ENCODE peak calls at places on chromosomes 11 and 22, in eight cellular contexts. One of them, this sample, is unnamed.

GRCh38 chr11:19039409-19039808 is 21.1 kb downstream of the MRGPRX2 start:
- DNase-seq in activated CD4-positive, alpha-beta T cell treated with anti-CD3 and anti-CD28 coated beads, Interleukin-2, amount 50 U/mL, for 1 hour: no peak
- DNase-seq in NCI-H226: no peak
- DNase-seq in neural crest cell: no peak
- DNase-seq in NCI-H345: no peak
- DNase-seq in heart left ventricle: no peak
- DNase-seq in heart right ventricle: no peak
- DNase-seq in NAMALWA: no peak
- DNase-seq in this sample: no peak

GRCh38 chr22:23526588-23527315 is 53.3 kb downstream of the IGLL1 start:
- DNase-seq in activated CD4-positive, alpha-beta T cell treated with anti-CD3 and anti-CD28 coated beads, Interleukin-2, amount 50 U/mL, for 1 hour: no peak
- DNase-seq in NCI-H226: no peak
- DNase-seq in neural crest cell: no peak
- DNase-seq in NCI-H345: no peak
- DNase-seq in heart left ventricle: no peak
- DNase-seq in heart right ventricle: no peak
- DNase-seq in NAMALWA: no peak
- DNase-seq in this sample: no peak

GRCh38 chr11:47317078-47317828 is 35.2 kb downstream of the MYBPC3 start:
- DNase-seq in activated CD4-positive, alpha-beta T cell treated with anti-CD3 and anti-CD28 coated beads, Interleukin-2, amount 50 U/mL, for 1 hour: no peak
- DNase-seq in NCI-H226: no peak
- DNase-seq in neural crest cell: no peak
- DNase-seq in NCI-H345: no peak
- DNase-seq in heart left ventricle: no peak
- DNase-seq in heart right ventricle: no peak
- DNase-seq in NAMALWA: no peak
- DNase-seq in this sample: no peak

GRCh38 chr11:120950880-120951279 is 73.0 kb upstream of the TBCEL start:
- DNase-seq in activated CD4-positive, alpha-beta T cell treated with anti-CD3 and anti-CD28 coated beads, Interleukin-2, amount 50 U/mL, for 1 hour: no peak
- DNase-seq in NCI-H226: no peak
- DNase-seq in neural crest cell: no peak
- DNase-seq in NCI-H345: no peak
- DNase-seq in heart left ventricle: no peak
- DNase-seq in heart right ventricle: no peak
- DNase-seq in NAMALWA: no peak
- DNase-seq in this sample: no peak

GRCh38 chr11:2795491-2795991 is 90.0 kb downstream of the CDKN1C start:
- DNase-seq in activated CD4-positive, alpha-beta T cell treated with anti-CD3 and anti-CD28 coated beads, Interleukin-2, amount 50 U/mL, for 1 hour: no peak
- DNase-seq in NCI-H226: no peak
- DNase-seq in neural crest cell: no peak
- DNase-seq in NCI-H345: no peak
- DNase-seq in heart left ventricle: peak
- DNase-seq in heart right ventricle: no peak
- DNase-seq in NAMALWA: no peak
- DNase-seq in this sample: peak

GRCh38 chr11:119093951-119094815 is 7.5 kb downstream of the DPAGT1 start:
- DNase-seq in activated CD4-positive, alpha-beta T cell treated with anti-CD3 and anti-CD28 coated beads, Interleukin-2, amount 50 U/mL, for 1 hour: peak
- DNase-seq in NCI-H226: no peak
- DNase-seq in neural crest cell: no peak
- DNase-seq in NCI-H345: no peak
- DNase-seq in heart left ventricle: no peak
- DNase-seq in heart right ventricle: no peak
- DNase-seq in NAMALWA: peak
- DNase-seq in this sample: peak

GRCh38 chr11:126432065-126432461 is 76.6 kb downstream of the ST3GAL4 start:
- DNase-seq in activated CD4-positive, alpha-beta T cell treated with anti-CD3 and anti-CD28 coated beads, Interleukin-2, amount 50 U/mL, for 1 hour: no peak
- DNase-seq in NCI-H226: no peak
- DNase-seq in neural crest cell: no peak
- DNase-seq in NCI-H345: no peak
- DNase-seq in heart left ventricle: no peak
- DNase-seq in heart right ventricle: no peak
- DNase-seq in NAMALWA: no peak
- DNase-seq in this sample: no peak

GRCh38 chr22:29359469-29359868 is 28.9 kb downstream of the AP1B1 start:
- DNase-seq in activated CD4-positive, alpha-beta T cell treated with anti-CD3 and anti-CD28 coated beads, Interleukin-2, amount 50 U/mL, for 1 hour: no peak
- DNase-seq in NCI-H226: no peak
- DNase-seq in neural crest cell: peak
- DNase-seq in NCI-H345: no peak
- DNase-seq in heart left ventricle: peak
- DNase-seq in heart right ventricle: peak
- DNase-seq in NAMALWA: peak
- DNase-seq in this sample: peak

GRCh38 chr11:131638889-131639288 is 268.5 kb downstream of the NTM start:
- DNase-seq in activated CD4-positive, alpha-beta T cell treated with anti-CD3 and anti-CD28 coated beads, Interleukin-2, amount 50 U/mL, for 1 hour: no peak
- DNase-seq in NCI-H226: no peak
- DNase-seq in neural crest cell: no peak
- DNase-seq in NCI-H345: no peak
- DNase-seq in heart left ventricle: no peak
- DNase-seq in heart right ventricle: no peak
- DNase-seq in NAMALWA: no peak
- DNase-seq in this sample: no peak

GRCh38 chr22:31155425-31155824 is 4.6 kb upstream of the RNF185 start:
- DNase-seq in activated CD4-positive, alpha-beta T cell treated with anti-CD3 and anti-CD28 coated beads, Interleukin-2, amount 50 U/mL, for 1 hour: no peak
- DNase-seq in NCI-H226: no peak
- DNase-seq in neural crest cell: no peak
- DNase-seq in NCI-H345: no peak
- DNase-seq in heart left ventricle: no peak
- DNase-seq in heart right ventricle: no peak
- DNase-seq in NAMALWA: no peak
- DNase-seq in this sample: no peak

GRCh38 chr11:44877908-44878459 is 72.7 kb downstream of the TP53I11 start:
- DNase-seq in activated CD4-positive, alpha-beta T cell treated with anti-CD3 and anti-CD28 coated beads, Interleukin-2, amount 50 U/mL, for 1 hour: no peak
- DNase-seq in NCI-H226: no peak
- DNase-seq in neural crest cell: no peak
- DNase-seq in NCI-H345: peak
- DNase-seq in heart left ventricle: no peak
- DNase-seq in heart right ventricle: no peak
- DNase-seq in NAMALWA: no peak
- DNase-seq in this sample: no peak

GRCh38 chr11:11311169-11311568 is 41.9 kb downstream of the CSNK2A3 start:
- DNase-seq in activated CD4-positive, alpha-beta T cell treated with anti-CD3 and anti-CD28 coated beads, Interleukin-2, amount 50 U/mL, for 1 hour: no peak
- DNase-seq in NCI-H226: no peak
- DNase-seq in neural crest cell: no peak
- DNase-seq in NCI-H345: no peak
- DNase-seq in heart left ventricle: no peak
- DNase-seq in heart right ventricle: no peak
- DNase-seq in NAMALWA: peak
- DNase-seq in this sample: no peak

GRCh38 chr22:17981497-17981896 is 42.9 kb downstream of the MICAL3 start:
- DNase-seq in activated CD4-positive, alpha-beta T cell treated with anti-CD3 and anti-CD28 coated beads, Interleukin-2, amount 50 U/mL, for 1 hour: no peak
- DNase-seq in NCI-H226: no peak
- DNase-seq in neural crest cell: no peak
- DNase-seq in NCI-H345: no peak
- DNase-seq in heart left ventricle: no peak
- DNase-seq in heart right ventricle: no peak
- DNase-seq in NAMALWA: no peak
- DNase-seq in this sample: no peak

GRCh38 chr22:46107089-46107664 is 43.1 kb upstream of the PPARA start:
- DNase-seq in activated CD4-positive, alpha-beta T cell treated with anti-CD3 and anti-CD28 coated beads, Interleukin-2, amount 50 U/mL, for 1 hour: no peak
- DNase-seq in NCI-H226: no peak
- DNase-seq in neural crest cell: no peak
- DNase-seq in NCI-H345: peak
- DNase-seq in heart left ventricle: peak
- DNase-seq in heart right ventricle: no peak
- DNase-seq in NAMALWA: no peak
- DNase-seq in this sample: peak

GRCh38 chr11:23539556-23539955 is 679.3 kb upstream of the CCDC179 start:
- DNase-seq in activated CD4-positive, alpha-beta T cell treated with anti-CD3 and anti-CD28 coated beads, Interleukin-2, amount 50 U/mL, for 1 hour: no peak
- DNase-seq in NCI-H226: no peak
- DNase-seq in neural crest cell: no peak
- DNase-seq in NCI-H345: no peak
- DNase-seq in heart left ventricle: no peak
- DNase-seq in heart right ventricle: no peak
- DNase-seq in NAMALWA: no peak
- DNase-seq in this sample: no peak

GRCh38 chr11:79434263-79434662 is 6.6 kb downstream of the TENM4 start:
- DNase-seq in activated CD4-positive, alpha-beta T cell treated with anti-CD3 and anti-CD28 coated beads, Interleukin-2, amount 50 U/mL, for 1 hour: no peak
- DNase-seq in NCI-H226: no peak
- DNase-seq in neural crest cell: no peak
- DNase-seq in NCI-H345: no peak
- DNase-seq in heart left ventricle: no peak
- DNase-seq in heart right ventricle: no peak
- DNase-seq in NAMALWA: no peak
- DNase-seq in this sample: no peak

GRCh38 chr11:69320756-69321741 is 27.1 kb downstream of the MYEOV start:
- DNase-seq in activated CD4-positive, alpha-beta T cell treated with anti-CD3 and anti-CD28 coated beads, Interleukin-2, amount 50 U/mL, for 1 hour: no peak
- DNase-seq in NCI-H226: no peak
- DNase-seq in neural crest cell: no peak
- DNase-seq in NCI-H345: no peak
- DNase-seq in heart left ventricle: no peak
- DNase-seq in heart right ventricle: no peak
- DNase-seq in NAMALWA: no peak
- DNase-seq in this sample: no peak

GRCh38 chr11:126830216-126830615 is 170.4 kb downstream of the KIRREL3 start:
- DNase-seq in activated CD4-positive, alpha-beta T cell treated with anti-CD3 and anti-CD28 coated beads, Interleukin-2, amount 50 U/mL, for 1 hour: no peak
- DNase-seq in NCI-H226: no peak
- DNase-seq in neural crest cell: no peak
- DNase-seq in NCI-H345: no peak
- DNase-seq in heart left ventricle: no peak
- DNase-seq in heart right ventricle: no peak
- DNase-seq in NAMALWA: no peak
- DNase-seq in this sample: no peak

GRCh38 chr22:41517172-41518047 is 26.9 kb downstream of the POLR3H start:
- DNase-seq in activated CD4-positive, alpha-beta T cell treated with anti-CD3 and anti-CD28 coated beads, Interleukin-2, amount 50 U/mL, for 1 hour: peak
- DNase-seq in NCI-H226: peak
- DNase-seq in neural crest cell: peak
- DNase-seq in NCI-H345: peak
- DNase-seq in heart left ventricle: peak
- DNase-seq in heart right ventricle: peak
- DNase-seq in NAMALWA: no peak
- DNase-seq in this sample: peak

GRCh38 chr11:132561937-132562336 is 970.4 kb downstream of the OPCML start:
- DNase-seq in activated CD4-positive, alpha-beta T cell treated with anti-CD3 and anti-CD28 coated beads, Interleukin-2, amount 50 U/mL, for 1 hour: no peak
- DNase-seq in NCI-H226: no peak
- DNase-seq in neural crest cell: no peak
- DNase-seq in NCI-H345: no peak
- DNase-seq in heart left ventricle: no peak
- DNase-seq in heart right ventricle: no peak
- DNase-seq in NAMALWA: no peak
- DNase-seq in this sample: no peak

GRCh38 chr11:6238902-6239301 is at the start of gene CNGA4:
- DNase-seq in activated CD4-positive, alpha-beta T cell treated with anti-CD3 and anti-CD28 coated beads, Interleukin-2, amount 50 U/mL, for 1 hour: no peak
- DNase-seq in NCI-H226: no peak
- DNase-seq in neural crest cell: no peak
- DNase-seq in NCI-H345: peak
- DNase-seq in heart left ventricle: no peak
- DNase-seq in heart right ventricle: no peak
- DNase-seq in NAMALWA: no peak
- DNase-seq in this sample: no peak

GRCh38 chr11:91790346-91790745 is 434.3 kb upstream of the FAT3 start:
- DNase-seq in activated CD4-positive, alpha-beta T cell treated with anti-CD3 and anti-CD28 coated beads, Interleukin-2, amount 50 U/mL, for 1 hour: no peak
- DNase-seq in NCI-H226: no peak
- DNase-seq in neural crest cell: no peak
- DNase-seq in NCI-H345: no peak
- DNase-seq in heart left ventricle: no peak
- DNase-seq in heart right ventricle: no peak
- DNase-seq in NAMALWA: no peak
- DNase-seq in this sample: no peak

GRCh38 chr11:94749367-94749766 is 18.8 kb upstream of the AMOTL1 start:
- DNase-seq in activated CD4-positive, alpha-beta T cell treated with anti-CD3 and anti-CD28 coated beads, Interleukin-2, amount 50 U/mL, for 1 hour: no peak
- DNase-seq in NCI-H226: no peak
- DNase-seq in neural crest cell: no peak
- DNase-seq in NCI-H345: no peak
- DNase-seq in heart left ventricle: no peak
- DNase-seq in heart right ventricle: no peak
- DNase-seq in NAMALWA: no peak
- DNase-seq in this sample: no peak

GRCh38 chr11:13335319-13335718 is 57.7 kb downstream of the BMAL1 start:
- DNase-seq in activated CD4-positive, alpha-beta T cell treated with anti-CD3 and anti-CD28 coated beads, Interleukin-2, amount 50 U/mL, for 1 hour: peak
- DNase-seq in NCI-H226: peak
- DNase-seq in neural crest cell: peak
- DNase-seq in NCI-H345: peak
- DNase-seq in heart left ventricle: peak
- DNase-seq in heart right ventricle: peak
- DNase-seq in NAMALWA: peak
- DNase-seq in this sample: peak

GRCh38 chr11:68303083-68303482 is 9.3 kb upstream of the LRP5 start:
- DNase-seq in activated CD4-positive, alpha-beta T cell treated with anti-CD3 and anti-CD28 coated beads, Interleukin-2, amount 50 U/mL, for 1 hour: no peak
- DNase-seq in NCI-H226: no peak
- DNase-seq in neural crest cell: no peak
- DNase-seq in NCI-H345: no peak
- DNase-seq in heart left ventricle: no peak
- DNase-seq in heart right ventricle: no peak
- DNase-seq in NAMALWA: no peak
- DNase-seq in this sample: no peak

GRCh38 chr11:117479372-117479771 is 151.7 kb downstream of the CEP164 start:
- DNase-seq in activated CD4-positive, alpha-beta T cell treated with anti-CD3 and anti-CD28 coated beads, Interleukin-2, amount 50 U/mL, for 1 hour: no peak
- DNase-seq in NCI-H226: no peak
- DNase-seq in neural crest cell: no peak
- DNase-seq in NCI-H345: no peak
- DNase-seq in heart left ventricle: no peak
- DNase-seq in heart right ventricle: no peak
- DNase-seq in NAMALWA: peak
- DNase-seq in this sample: no peak

GRCh38 chr11:93608280-93608862 is 53.1 kb upstream of the CEP295 start:
- DNase-seq in activated CD4-positive, alpha-beta T cell treated with anti-CD3 and anti-CD28 coated beads, Interleukin-2, amount 50 U/mL, for 1 hour: no peak
- DNase-seq in NCI-H226: peak
- DNase-seq in neural crest cell: no peak
- DNase-seq in NCI-H345: no peak
- DNase-seq in heart left ventricle: no peak
- DNase-seq in heart right ventricle: no peak
- DNase-seq in NAMALWA: no peak
- DNase-seq in this sample: no peak

GRCh38 chr11:62804310-62805043 is 763 bp downstream of the NXF1 start:
- DNase-seq in activated CD4-positive, alpha-beta T cell treated with anti-CD3 and anti-CD28 coated beads, Interleukin-2, amount 50 U/mL, for 1 hour: no peak
- DNase-seq in NCI-H226: no peak
- DNase-seq in neural crest cell: no peak
- DNase-seq in NCI-H345: no peak
- DNase-seq in heart left ventricle: no peak
- DNase-seq in heart right ventricle: no peak
- DNase-seq in NAMALWA: peak
- DNase-seq in this sample: no peak

GRCh38 chr11:48172818-48173609 is 43.6 kb upstream of the OR4B1 start:
- DNase-seq in activated CD4-positive, alpha-beta T cell treated with anti-CD3 and anti-CD28 coated beads, Interleukin-2, amount 50 U/mL, for 1 hour: peak
- DNase-seq in NCI-H226: peak
- DNase-seq in neural crest cell: peak
- DNase-seq in NCI-H345: peak
- DNase-seq in heart left ventricle: peak
- DNase-seq in heart right ventricle: peak
- DNase-seq in NAMALWA: peak
- DNase-seq in this sample: peak

GRCh38 chr11:15208570-15209222 is 94.0 kb downstream of the INSC start:
- DNase-seq in activated CD4-positive, alpha-beta T cell treated with anti-CD3 and anti-CD28 coated beads, Interleukin-2, amount 50 U/mL, for 1 hour: peak
- DNase-seq in NCI-H226: no peak
- DNase-seq in neural crest cell: peak
- DNase-seq in NCI-H345: peak
- DNase-seq in heart left ventricle: peak
- DNase-seq in heart right ventricle: peak
- DNase-seq in NAMALWA: peak
- DNase-seq in this sample: peak

GRCh38 chr11:1560618-1561251 is 11.3 kb downstream of the DUSP8 start:
- DNase-seq in activated CD4-positive, alpha-beta T cell treated with anti-CD3 and anti-CD28 coated beads, Interleukin-2, amount 50 U/mL, for 1 hour: no peak
- DNase-seq in NCI-H226: no peak
- DNase-seq in neural crest cell: no peak
- DNase-seq in NCI-H345: no peak
- DNase-seq in heart left ventricle: no peak
- DNase-seq in heart right ventricle: no peak
- DNase-seq in NAMALWA: no peak
- DNase-seq in this sample: no peak

GRCh38 chr11:61627831-61628753 is 47.2 kb upstream of the SYT7 start:
- DNase-seq in activated CD4-positive, alpha-beta T cell treated with anti-CD3 and anti-CD28 coated beads, Interleukin-2, amount 50 U/mL, for 1 hour: peak
- DNase-seq in NCI-H226: peak
- DNase-seq in neural crest cell: peak
- DNase-seq in NCI-H345: peak
- DNase-seq in heart left ventricle: peak
- DNase-seq in heart right ventricle: peak
- DNase-seq in NAMALWA: peak
- DNase-seq in this sample: peak

GRCh38 chr22:17994424-17995108 is 29.8 kb downstream of the MICAL3 start:
- DNase-seq in activated CD4-positive, alpha-beta T cell treated with anti-CD3 and anti-CD28 coated beads, Interleukin-2, amount 50 U/mL, for 1 hour: no peak
- DNase-seq in NCI-H226: no peak
- DNase-seq in neural crest cell: no peak
- DNase-seq in NCI-H345: no peak
- DNase-seq in heart left ventricle: no peak
- DNase-seq in heart right ventricle: no peak
- DNase-seq in NAMALWA: peak
- DNase-seq in this sample: no peak

GRCh38 chr11:94314064-94314463 is 9.7 kb downstream of the IZUMO1R start:
- DNase-seq in activated CD4-positive, alpha-beta T cell treated with anti-CD3 and anti-CD28 coated beads, Interleukin-2, amount 50 U/mL, for 1 hour: no peak
- DNase-seq in NCI-H226: no peak
- DNase-seq in neural crest cell: no peak
- DNase-seq in NCI-H345: no peak
- DNase-seq in heart left ventricle: no peak
- DNase-seq in heart right ventricle: no peak
- DNase-seq in NAMALWA: no peak
- DNase-seq in this sample: no peak

This sample was measured in psoas muscle.